ENCODE peak calls at places on chromosomes 1 and 21, in ten cellular contexts. N is occipital lobe; K is endothelial cell; V is progenitor cell of endocrine pancreas; T is stimulated activated CD4-positive, alpha-beta T cell treated with anti-CD3 and anti-CD28 coated beads, Interleukin-12 subunit alpha, Interleukin-12 subunit beta, amount 100 ng/mL, for 48 hours; Y is OCI-M1; Q is globus pallidus; O is neural progenitor cell; C is Calu3; B is ACHN. R is an unnamed sample.

GRCh38 chr1:116008651-116009380 is 32.5 kb downstream of the SLC22A15 start:
- DNase-seq in N (peak; percentile 31), K (no peak), V (no peak), T (no peak), Y (no peak), Q (peak; percentile 88), O (no peak), C (no peak), B (no peak), R (peak; percentile 21)

GRCh38 chr1:8510041-8510823 is 192.3 kb downstream of the SLC45A1 start:
- DNase-seq in N (no peak), K (no peak), V (no peak), T (peak; percentile 30), Y (peak; percentile 30), Q (peak; percentile 54), O (no peak), C (no peak), B (no peak), R (no peak)

GRCh38 chr1:106861110-106861509 is 195.4 kb upstream of the PRMT6 start:
- DNase-seq in N (no peak), K (no peak), V (no peak), T (no peak), Y (no peak), Q (no peak), O (no peak), C (no peak), B (no peak), R (no peak)

GRCh38 chr1:235657747-235658526 is 8.4 kb upstream of the GNG4 start:
- DNase-seq in N (no peak), K (no peak), V (no peak), T (no peak), Y (peak; percentile 26), Q (no peak), O (no peak), C (no peak), B (no peak), R (no peak)

GRCh38 chr1:57966751-57967406 is 543.0 kb upstream of the DAB1 start:
- DNase-seq in N (no peak), K (peak; percentile 49), V (peak; percentile 46), T (no peak), Y (peak; percentile 10), Q (no peak), O (peak; percentile 73), C (peak; percentile 9), B (peak; percentile 4), R (no peak)

GRCh38 chr1:77143529-77144121 is 75.6 kb downstream of the PIGK start:
- DNase-seq in N (no peak), K (no peak), V (no peak), T (no peak), Y (peak; percentile 63), Q (no peak), O (no peak), C (no peak), B (peak; percentile 17), R (no peak)

GRCh38 chr1:40312238-40313205 is 4.6 kb downstream of the COL9A2 start:
- DNase-seq in N (no peak), K (no peak), V (no peak), T (no peak), Y (peak; percentile 29), Q (peak; percentile 41), O (peak; percentile 10), C (peak; percentile 69), B (no peak), R (no peak)

GRCh38 chr1:203481186-203481585 is 5.6 kb downstream of the PRELP start:
- DNase-seq in N (no peak), K (no peak), V (no peak), T (no peak), Y (no peak), Q (no peak), O (no peak), C (no peak), B (no peak), R (no peak)

GRCh38 chr1:94949681-94950661 is 23.1 kb upstream of the CNN3 start:
- DNase-seq in N (no peak), K (no peak), V (no peak), T (no peak), Y (no peak), Q (no peak), O (no peak), C (peak; percentile 51), B (no peak), R (no peak)

GRCh38 chr21:46024983-46025860 is 43.7 kb downstream of the COL6A1 start:
- DNase-seq in N (no peak), K (no peak), V (no peak), T (no peak), Y (no peak), Q (no peak), O (no peak), C (no peak), B (no peak), R (no peak)

GRCh38 chr1:47986741-47987140 is 10.4 kb downstream of the TRABD2B start:
- DNase-seq in N (no peak), K (no peak), V (no peak), T (no peak), Y (no peak), Q (no peak), O (peak; percentile 48), C (no peak), B (no peak), R (no peak)

GRCh38 chr21:27807596-27807995 is 840.7 kb upstream of the ADAMTS5 start:
- DNase-seq in N (no peak), K (no peak), V (no peak), T (no peak), Y (no peak), Q (no peak), O (no peak), C (no peak), B (no peak), R (no peak)